ENCODE peak calls at places on chromosomes 4 and X, in eight cellular contexts. N is putamen; L is NCI-H2107; U is CD8-positive, alpha-beta memory T cell; F is fibroblast of pulmonary artery; D is T-helper 9 cell; V is activated CD4-positive, alpha-beta T cell treated with anti-CD3 and anti-CD28 coated beads, Interleukin-2, amount 10 ng/mL, durations not matched to agents 7 days and 5 days; K is NCI-H510A treated with DMSO at 0.1 percent for 48 hours. W is an unnamed sample.

GRCh38 chr4:168694669-168695068 is 197.8 kb downstream of the PALLD start:
- DNase-seq in U (no peak), N (no peak), K (no peak), L (no peak), F (peak), V (no peak), D (no peak), W (no peak)

GRCh38 chr4:10002278-10002677 is 19.0 kb downstream of the SLC2A9 start:
- DNase-seq in F (no peak), U (no peak), N (no peak), K (no peak), L (no peak), V (no peak), D (no peak), W (no peak)

GRCh38 chr4:8675383-8675782 is 82.8 kb downstream of the CPZ start:
- DNase-seq in L (no peak), V (no peak), U (no peak), F (peak), D (no peak), K (no peak), N (no peak), W (no peak)

GRCh38 chr4:116942315-116942714 is 143.1 kb downstream of the TRAM1L1 start:
- DNase-seq in D (no peak), V (no peak), L (no peak), F (no peak), U (no peak), N (no peak), K (no peak), W (no peak)

GRCh38 chr4:185203380-185204237 is at the start of gene CFAP97:
- DNase-seq in K (peak), L (peak), N (peak), U (peak), D (peak), F (peak), V (peak), W (peak)

GRCh38 chr4:107548211-107548905 is 171.7 kb downstream of the PAPSS1 start:
- DNase-seq in L (no peak), D (no peak), K (no peak), V (no peak), U (no peak), N (no peak), F (peak), W (no peak)

GRCh38 chr4:27692098-27692679 is 831.5 kb downstream of the STIM2 start:
- DNase-seq in U (no peak), D (no peak), K (no peak), F (peak), N (peak), V (no peak), L (no peak), W (peak)

GRCh38 chrX:22351966-22352365 is 79.3 kb downstream of the CBLL2 start:
- DNase-seq in L (no peak), F (no peak), V (no peak), D (no peak), K (no peak), U (no peak), N (no peak), W (no peak)

GRCh38 chr4:1178300-1179088 is 6.1 kb upstream of the SPON2 start:
- DNase-seq in V (no peak), D (no peak), N (no peak), F (no peak), L (no peak), K (no peak), U (no peak), W (no peak)

GRCh38 chrX:47481160-47481559 is 1.9 kb downstream of the ZNF41 start:
- DNase-seq in L (no peak), V (no peak), K (no peak), F (no peak), N (no peak), U (no peak), D (no peak), W (no peak)